ENCODE peak calls at places on chromosomes 5 and 9, in seven cellular contexts. One of them, this sample, is unnamed. For H3K4me1, the result is how much of the 10 kb centered on the place peaks cover.

GRCh38 chr5:179413086-179413690 is 67.9 kb upstream of the ADAMTS2 start:
- DNase-seq in IMR-90: no peak
- DNase-seq in H9: no peak
- DNase-seq in neuronal stem cell: no peak
- DNase-seq in H1: no peak
- DNase-seq in trophoblast cell: no peak
- DNase-seq in mesenchymal stem cell: no peak
- DNase-seq in this sample: no peak

GRCh38 chr9:99855467-99856176 is 33.9 kb downstream of the NR4A3 start:
- DNase-seq in IMR-90: no peak
- DNase-seq in H9: no peak
- DNase-seq in neuronal stem cell: no peak
- DNase-seq in H1: no peak
- DNase-seq in trophoblast cell: no peak
- DNase-seq in mesenchymal stem cell: no peak
- DNase-seq in this sample: peak

GRCh38 chr5:65190328-65191053 is 291.2 kb downstream of the ADAMTS6 start:
- DNase-seq in IMR-90: peak
- DNase-seq in H9: no peak
- DNase-seq in neuronal stem cell: no peak
- DNase-seq in H1: no peak
- DNase-seq in trophoblast cell: peak
- DNase-seq in mesenchymal stem cell: peak
- DNase-seq in this sample: no peak

GRCh38 chr9:89036862-89037261 is 45.6 kb downstream of the S1PR3 start:
- DNase-seq in IMR-90: no peak
- DNase-seq in H9: no peak
- DNase-seq in neuronal stem cell: no peak
- DNase-seq in H1: no peak
- DNase-seq in trophoblast cell: peak
- DNase-seq in mesenchymal stem cell: no peak
- DNase-seq in this sample: no peak

GRCh38 chr9:2181794-2182193 is 166.6 kb downstream of the SMARCA2 start:
- DNase-seq in IMR-90: peak
- DNase-seq in H9: peak
- DNase-seq in neuronal stem cell: peak
- DNase-seq in H1: no peak
- DNase-seq in trophoblast cell: peak
- DNase-seq in mesenchymal stem cell: peak
- DNase-seq in this sample: peak

GRCh38 chr5:32044904-32045303 is 129.2 kb downstream of the GOLPH3 start:
- DNase-seq in IMR-90: peak
- DNase-seq in H9: no peak
- DNase-seq in neuronal stem cell: no peak
- DNase-seq in H1: no peak
- DNase-seq in trophoblast cell: no peak
- DNase-seq in mesenchymal stem cell: peak
- DNase-seq in this sample: no peak

GRCh38 chr5:124453221-124454032 is 293.0 kb downstream of the ZNF608 start:
- DNase-seq in IMR-90: peak
- DNase-seq in H9: no peak
- DNase-seq in neuronal stem cell: no peak
- DNase-seq in H1: no peak
- DNase-seq in trophoblast cell: peak
- DNase-seq in mesenchymal stem cell: peak
- DNase-seq in this sample: no peak

GRCh38 chr9:97940707-97941106 is 2.7 kb upstream of the HEMGN start:
- DNase-seq in IMR-90: no peak
- DNase-seq in H9: no peak
- DNase-seq in neuronal stem cell: no peak
- DNase-seq in H1: no peak
- DNase-seq in trophoblast cell: no peak
- DNase-seq in mesenchymal stem cell: no peak
- DNase-seq in this sample: no peak

GRCh38 chr9:133443982-133444381 is 15.8 kb upstream of the CACFD1 start:
- DNase-seq in IMR-90: peak
- DNase-seq in H9: no peak
- DNase-seq in neuronal stem cell: no peak
- DNase-seq in H1: no peak
- DNase-seq in trophoblast cell: no peak
- DNase-seq in mesenchymal stem cell: no peak
- DNase-seq in this sample: no peak

GRCh38 chr9:99190597-99191283 is 31.0 kb downstream of the ALG2 start:
- DNase-seq in IMR-90: no peak
- DNase-seq in H9: no peak
- DNase-seq in neuronal stem cell: no peak
- DNase-seq in H1: no peak
- DNase-seq in trophoblast cell: no peak
- DNase-seq in mesenchymal stem cell: no peak
- DNase-seq in this sample: no peak

GRCh38 chr5:16970260-16970659 is 34.2 kb upstream of the MYO10 start:
- DNase-seq in IMR-90: no peak
- DNase-seq in H9: no peak
- DNase-seq in neuronal stem cell: no peak
- DNase-seq in H1: no peak
- DNase-seq in trophoblast cell: peak
- DNase-seq in mesenchymal stem cell: no peak
- DNase-seq in this sample: peak

GRCh38 chr5:154766558-154767281 is 11.5 kb downstream of the LARP1 start:
- DNase-seq in IMR-90: no peak
- DNase-seq in H9: no peak
- DNase-seq in neuronal stem cell: no peak
- DNase-seq in H1: no peak
- DNase-seq in trophoblast cell: no peak
- DNase-seq in mesenchymal stem cell: no peak
- DNase-seq in this sample: no peak

GRCh38 chr5:154767537-154767936 is 12.4 kb downstream of the LARP1 start:
- DNase-seq in IMR-90: no peak
- DNase-seq in H9: no peak
- DNase-seq in neuronal stem cell: no peak
- DNase-seq in H1: no peak
- DNase-seq in trophoblast cell: no peak
- DNase-seq in mesenchymal stem cell: no peak
- DNase-seq in this sample: no peak

GRCh38 chr5:154770111-154770510 is 14.9 kb downstream of the LARP1 start:
- DNase-seq in IMR-90: no peak
- DNase-seq in H9: no peak
- DNase-seq in neuronal stem cell: no peak
- DNase-seq in H1: no peak
- DNase-seq in trophoblast cell: no peak
- DNase-seq in mesenchymal stem cell: no peak
- DNase-seq in this sample: no peak

GRCh38 chr5:154765396-154765925 is 10.3 kb downstream of the LARP1 start:
- DNase-seq in IMR-90: no peak
- DNase-seq in H9: no peak
- DNase-seq in neuronal stem cell: no peak
- DNase-seq in H1: no peak
- DNase-seq in trophoblast cell: no peak
- DNase-seq in mesenchymal stem cell: no peak
- DNase-seq in this sample: no peak

DNA sequence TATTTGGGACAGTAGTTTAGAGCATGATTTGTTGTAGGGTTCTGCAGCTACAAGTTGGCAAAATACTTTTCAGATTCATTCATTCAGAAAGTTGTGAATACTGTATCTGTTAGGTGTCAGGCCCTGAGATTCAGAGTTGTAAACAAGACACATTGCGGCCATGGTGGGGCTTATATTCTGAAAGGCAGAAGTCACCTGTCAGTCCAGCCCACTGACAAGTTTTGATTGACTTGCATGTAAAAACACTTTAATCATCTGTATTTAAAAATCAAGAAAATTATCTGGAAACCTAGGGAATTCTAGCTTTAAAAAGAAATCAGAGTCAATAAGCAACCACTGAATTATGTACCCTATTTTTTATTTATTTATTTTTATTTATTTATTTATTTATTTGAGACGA is 13.0 kb downstream of the LARP1 start:
- DNase-seq in IMR-90: no peak
- DNase-seq in H9: no peak
- DNase-seq in neuronal stem cell: no peak
- DNase-seq in H1: no peak
- DNase-seq in trophoblast cell: no peak
- DNase-seq in mesenchymal stem cell: no peak
- DNase-seq in this sample: no peak
- H3K4me1 ChIP-seq in IMR-90: under half
- H3K4me1 ChIP-seq in H9: under half
- H3K4me1 ChIP-seq in neuronal stem cell: under half
- H3K4me1 ChIP-seq in H1: under half
- H3K4me1 ChIP-seq in trophoblast cell: under half
- H3K4me1 ChIP-seq in mesenchymal stem cell: under half
- H3K4me1 ChIP-seq in this sample: under half

DNA sequence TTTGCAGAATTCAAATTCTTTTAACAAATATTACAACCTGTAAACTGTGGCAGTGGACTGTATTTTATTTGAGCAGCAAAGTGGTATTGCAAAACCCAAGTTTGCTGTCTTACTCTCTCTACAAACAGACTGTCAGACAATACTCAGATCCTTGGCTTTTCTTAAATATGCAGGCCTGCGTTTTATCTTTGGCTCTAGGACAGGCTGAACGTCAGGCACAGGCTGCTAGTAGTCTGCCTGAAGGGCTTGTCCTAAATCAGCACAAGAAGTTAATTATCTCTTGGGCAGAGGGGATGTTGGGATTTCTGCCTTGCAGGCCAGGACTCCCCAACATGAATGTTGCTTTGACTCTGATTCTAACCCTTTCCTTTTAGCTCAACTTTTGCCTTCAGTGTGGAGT is 147.5 kb downstream of the SLIT3 start:
- DNase-seq in IMR-90: no peak
- DNase-seq in H9: no peak
- DNase-seq in neuronal stem cell: no peak
- DNase-seq in H1: no peak
- DNase-seq in trophoblast cell: no peak
- DNase-seq in mesenchymal stem cell: peak
- DNase-seq in this sample: no peak
- H2BK5ac ChIP-seq in IMR-90: no peak
- H2BK5ac ChIP-seq in H9: no peak
- H2BK5ac ChIP-seq in neuronal stem cell: no peak
- H2BK5ac ChIP-seq in H1: no peak
- H2BK5ac ChIP-seq in trophoblast cell: peak
- H2BK5ac ChIP-seq in mesenchymal stem cell: no peak
- H2BK5ac ChIP-seq in this sample: no peak

DNA sequence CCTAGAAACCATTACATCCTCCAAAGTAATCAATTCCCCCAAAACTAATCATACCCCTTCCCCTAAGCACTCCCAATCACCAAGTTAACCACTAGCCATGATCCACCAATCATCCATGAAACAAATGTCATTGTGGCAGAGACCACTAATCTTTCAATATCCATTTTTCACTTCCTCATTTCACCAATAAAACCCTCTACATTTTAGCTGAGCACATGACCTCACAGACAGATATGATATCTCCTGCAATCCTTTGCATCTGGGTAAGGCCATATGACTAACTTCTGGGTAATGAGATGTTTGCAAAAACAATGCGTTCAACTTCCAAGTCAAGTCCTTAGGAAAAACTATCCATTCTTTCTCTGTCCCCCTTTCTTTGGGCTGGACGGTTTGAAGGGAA is 20.7 kb downstream of the OR2S2 start:
- DNase-seq in IMR-90: peak
- DNase-seq in H9: no peak
- DNase-seq in neuronal stem cell: no peak
- DNase-seq in H1: no peak
- DNase-seq in trophoblast cell: peak
- DNase-seq in mesenchymal stem cell: no peak
- DNase-seq in this sample: no peak
- H3K4me1 ChIP-seq in IMR-90: under half
- H3K4me1 ChIP-seq in H9: under half
- H3K4me1 ChIP-seq in neuronal stem cell: under half
- H3K4me1 ChIP-seq in H1: under half
- H3K4me1 ChIP-seq in trophoblast cell: under half
- H3K4me1 ChIP-seq in mesenchymal stem cell: under half
- H3K4me1 ChIP-seq in this sample: under half

GRCh38 chr9:138067594-138068367 is 190.2 kb downstream of the CACNA1B start:
- DNase-seq in IMR-90: no peak
- DNase-seq in H9: peak
- DNase-seq in neuronal stem cell: no peak
- DNase-seq in H1: no peak
- DNase-seq in trophoblast cell: no peak
- DNase-seq in mesenchymal stem cell: no peak
- DNase-seq in this sample: no peak
- H2BK5ac ChIP-seq in IMR-90: no peak
- H2BK5ac ChIP-seq in H9: no peak
- H2BK5ac ChIP-seq in neuronal stem cell: no peak
- H2BK5ac ChIP-seq in H1: no peak
- H2BK5ac ChIP-seq in trophoblast cell: no peak
- H2BK5ac ChIP-seq in mesenchymal stem cell: no peak
- H2BK5ac ChIP-seq in this sample: no peak

GRCh38 chr5:98309785-98310566 is 463.5 kb upstream of the RGMB start:
- DNase-seq in IMR-90: peak
- DNase-seq in H9: peak
- DNase-seq in neuronal stem cell: peak
- DNase-seq in H1: peak
- DNase-seq in trophoblast cell: peak
- DNase-seq in mesenchymal stem cell: peak
- DNase-seq in this sample: peak
- H3K4me1 ChIP-seq in IMR-90: under half
- H3K4me1 ChIP-seq in H9: under half
- H3K4me1 ChIP-seq in neuronal stem cell: under half
- H3K4me1 ChIP-seq in H1: under half
- H3K4me1 ChIP-seq in trophoblast cell: under half
- H3K4me1 ChIP-seq in mesenchymal stem cell: under half
- H3K4me1 ChIP-seq in this sample: under half

GRCh38 chr5:132459031-132459982 is 31.3 kb downstream of the IRF1 start:
- DNase-seq in IMR-90: peak
- DNase-seq in H9: no peak
- DNase-seq in neuronal stem cell: no peak
- DNase-seq in H1: no peak
- DNase-seq in trophoblast cell: no peak
- DNase-seq in mesenchymal stem cell: peak
- DNase-seq in this sample: no peak
- H2BK5ac ChIP-seq in IMR-90: peak
- H2BK5ac ChIP-seq in H9: no peak
- H2BK5ac ChIP-seq in neuronal stem cell: no peak
- H2BK5ac ChIP-seq in H1: no peak
- H2BK5ac ChIP-seq in trophoblast cell: no peak
- H2BK5ac ChIP-seq in mesenchymal stem cell: peak
- H2BK5ac ChIP-seq in this sample: no peak

GRCh38 chr9:91813261-91813795 is 136.7 kb downstream of the ROR2 start:
- DNase-seq in IMR-90: peak
- DNase-seq in H9: no peak
- DNase-seq in neuronal stem cell: no peak
- DNase-seq in H1: no peak
- DNase-seq in trophoblast cell: no peak
- DNase-seq in mesenchymal stem cell: peak
- DNase-seq in this sample: no peak

GRCh38 chr9:91814214-91814613 is 135.8 kb downstream of the ROR2 start:
- DNase-seq in IMR-90: no peak
- DNase-seq in H9: no peak
- DNase-seq in neuronal stem cell: no peak
- DNase-seq in H1: no peak
- DNase-seq in trophoblast cell: no peak
- DNase-seq in mesenchymal stem cell: no peak
- DNase-seq in this sample: no peak

GRCh38 chr9:91816356-91816755 is 133.7 kb downstream of the ROR2 start:
- DNase-seq in IMR-90: no peak
- DNase-seq in H9: no peak
- DNase-seq in neuronal stem cell: no peak
- DNase-seq in H1: no peak
- DNase-seq in trophoblast cell: no peak
- DNase-seq in mesenchymal stem cell: no peak
- DNase-seq in this sample: no peak

GRCh38 chr9:91815896-91816295 is 134.1 kb downstream of the ROR2 start:
- DNase-seq in IMR-90: no peak
- DNase-seq in H9: no peak
- DNase-seq in neuronal stem cell: no peak
- DNase-seq in H1: no peak
- DNase-seq in trophoblast cell: no peak
- DNase-seq in mesenchymal stem cell: no peak
- DNase-seq in this sample: no peak

GRCh38 chr9:91814681-91815212 is 135.3 kb downstream of the ROR2 start:
- DNase-seq in IMR-90: no peak
- DNase-seq in H9: no peak
- DNase-seq in neuronal stem cell: no peak
- DNase-seq in H1: no peak
- DNase-seq in trophoblast cell: no peak
- DNase-seq in mesenchymal stem cell: no peak
- DNase-seq in this sample: no peak
- H3K4me1 ChIP-seq in IMR-90: under half
- H3K4me1 ChIP-seq in H9: under half
- H3K4me1 ChIP-seq in neuronal stem cell: under half
- H3K4me1 ChIP-seq in H1: under half
- H3K4me1 ChIP-seq in trophoblast cell: under half
- H3K4me1 ChIP-seq in mesenchymal stem cell: under half
- H3K4me1 ChIP-seq in this sample: under half

This sample was measured in mesendoderm.